ENCODE peak calls at places on chromosomes 12 and 14, in eight cellular contexts. Z is upper lobe of right lung; U is HEK293T; V is ACHN; N is effector memory CD4-positive, alpha-beta T cell; K is stimulated activated CD4-positive, alpha-beta T cell treated with anti-CD3 and anti-CD28 coated beads, Interleukin-2, amount 100 ng/mL, for 24 hours; Q is mucosa of gallbladder; C is lower lobe of right lung. T is an unnamed sample.

GRCh38 chr14:74620497-74620921 is 8.5 kb upstream of the LTBP2 start:
- DNase-seq in U (no peak), C (no peak), Z (no peak), V (peak; percentile 98), K (no peak), N (no peak), Q (no peak), T (no peak)

GRCh38 chr12:42446761-42447160 is 120.8 kb downstream of the PPHLN1 start:
- DNase-seq in U (no peak), Z (no peak), K (no peak), N (no peak), V (no peak), Q (no peak), C (no peak), T (no peak)

GRCh38 chr14:59333668-59334067 is 131.5 kb downstream of the GPR135 start:
- DNase-seq in K (no peak), Q (peak; percentile 16), C (no peak), U (no peak), N (no peak), V (peak; percentile 12), Z (no peak), T (no peak)

GRCh38 chr14:69049675-69050074 is 70.6 kb upstream of the ACTN1 start:
- DNase-seq in N (no peak), K (no peak), V (no peak), Z (no peak), Q (no peak), U (no peak), C (no peak), T (no peak)

GRCh38 chr12:19223695-19224094 is 94.2 kb downstream of the PLEKHA5 start:
- DNase-seq in Q (no peak), U (no peak), V (peak; percentile 41), Z (no peak), C (no peak), K (no peak), N (no peak), T (no peak)

GRCh38 chr14:56488306-56488705 is 91.3 kb upstream of the TMEM260 start:
- DNase-seq in U (no peak), Z (no peak), V (no peak), C (no peak), K (no peak), N (no peak), Q (no peak), T (no peak)

GRCh38 chr14:93970967-93971634 is 5.3 kb downstream of the ASB2 start:
- DNase-seq in V (peak; percentile 40), N (no peak), Q (no peak), Z (no peak), K (peak; percentile 73), U (no peak), C (peak; percentile 60), T (no peak)

GRCh38 chr12:84994436-84994835 is 41.6 kb downstream of the TSPAN19 start:
- DNase-seq in C (no peak), K (no peak), V (no peak), Q (no peak), Z (no peak), N (no peak), U (no peak), T (no peak)

GRCh38 chr12:99852666-99853065 is 132.1 kb downstream of the ANKS1B start:
- DNase-seq in N (no peak), C (no peak), K (no peak), U (no peak), Z (no peak), V (no peak), Q (no peak), T (no peak)

GRCh38 chr12:77256924-77257323 is 191.6 kb upstream of the E2F7 start:
- DNase-seq in C (no peak), Q (no peak), Z (no peak), N (no peak), U (no peak), V (no peak), K (no peak), T (no peak)

GRCh38 chr12:19799886-19800602 is 360.8 kb downstream of the AEBP2 start:
- DNase-seq in K (no peak), U (no peak), C (no peak), Q (no peak), V (no peak), N (no peak), Z (no peak), T (no peak)

GRCh38 chr14:76963366-76963765 is 65.1 kb downstream of the IRF2BPL start:
- DNase-seq in Z (no peak), Q (no peak), V (no peak), N (no peak), K (no peak), U (no peak), C (no peak), T (no peak)

GRCh38 chr14:50225067-50225973 is 6.1 kb downstream of the SOS2 start:
- DNase-seq in N (no peak), Z (no peak), K (no peak), Q (peak; percentile 29), C (no peak), V (peak; percentile 42), U (no peak), T (no peak)

GRCh38 chr14:60090864-60091519 is 731 bp upstream of the PCNX4 start:
- DNase-seq in V (peak; percentile 61), Z (peak; percentile 68), K (peak; percentile 11), C (peak; percentile 45), U (peak; percentile 53), Q (peak; percentile 35), N (no peak), T (peak; percentile 57)

GRCh38 chr12:33223956-33224355 is 215.7 kb downstream of the SYT10 start:
- DNase-seq in Z (no peak), U (no peak), K (no peak), V (no peak), N (no peak), Q (no peak), C (no peak), T (no peak)

GRCh38 chr14:68687746-68688145 is 105.1 kb downstream of the ZFP36L1 start:
- DNase-seq in Z (peak; percentile 17), N (no peak), V (no peak), U (no peak), K (no peak), Q (no peak), C (no peak), T (no peak)

GRCh38 chr12:96483116-96483515 is 6.3 kb upstream of the CFAP54 start:
- DNase-seq in Q (no peak), K (no peak), Z (no peak), C (no peak), N (no peak), V (no peak), U (no peak), T (no peak)

GRCh38 chr12:93785262-93786010 is 108.3 kb downstream of the CRADD start:
- DNase-seq in N (peak; percentile 13), Z (no peak), U (no peak), K (peak; percentile 41), Q (peak; percentile 41), C (no peak), V (peak; percentile 97), T (no peak)

GRCh38 chr14:89432226-89432625 is 15.2 kb upstream of the FOXN3 start:
- DNase-seq in Q (no peak), Z (no peak), C (no peak), U (no peak), N (no peak), V (no peak), K (no peak), T (no peak)

GRCh38 chr12:48863296-48863695 is 2.4 kb downstream of the RND1 start:
- DNase-seq in Z (no peak), K (no peak), V (no peak), C (no peak), Q (no peak), U (no peak), N (no peak), T (no peak)

GRCh38 chr12:109683316-109683715 is 30.3 kb upstream of the FAM222A start:
- DNase-seq in K (no peak), V (no peak), C (no peak), Z (no peak), U (no peak), N (no peak), Q (no peak), T (no peak)

GRCh38 chr14:61098711-61099110 is 117.7 kb downstream of the SLC38A6 start:
- DNase-seq in Q (no peak), C (no peak), V (no peak), K (no peak), Z (no peak), N (no peak), U (no peak), T (no peak)

GRCh38 chr14:93086441-93087055 is 29.2 kb downstream of the ITPK1 start:
- DNase-seq in V (no peak), C (no peak), Q (no peak), Z (no peak), U (no peak), K (no peak), N (no peak), T (no peak)

GRCh38 chr12:51622564-51622963 is 31.5 kb downstream of the SCN8A start:
- DNase-seq in C (no peak), N (no peak), Q (no peak), K (no peak), U (no peak), Z (no peak), V (peak; percentile 37), T (no peak)

GRCh38 chr12:29762637-29763300 is 21.0 kb downstream of the TMTC1 start:
- DNase-seq in V (no peak), N (no peak), Z (no peak), C (no peak), K (no peak), Q (peak; percentile 32), U (no peak), T (peak; percentile 15)

GRCh38 chr14:89540830-89541470 is 123.9 kb upstream of the FOXN3 start:
- DNase-seq in N (no peak), K (no peak), U (no peak), V (no peak), Z (no peak), C (no peak), Q (no peak), T (no peak)

GRCh38 chr12:122183588-122183940 is 641 bp downstream of the LRRC43 start:
- DNase-seq in Z (no peak), N (no peak), C (no peak), Q (no peak), V (no peak), U (no peak), K (no peak), T (no peak)

GRCh38 chr14:55019968-55020554 is 6.8 kb downstream of the WDHD1 start:
- DNase-seq in K (no peak), N (no peak), Q (no peak), U (no peak), C (no peak), Z (no peak), V (peak; percentile 2), T (no peak)

GRCh38 chr12:41510470-41510869 is 322.4 kb downstream of the PDZRN4 start:
- DNase-seq in N (no peak), K (no peak), U (no peak), Z (no peak), C (no peak), Q (no peak), V (no peak), T (no peak)

T was measured in C1 segment of cervical spinal cord.